ENCODE peak calls at places on chromosomes 1 and 21, in four cellular contexts. A is ELR, G is germinal center, Q is GM12891. C is an unnamed sample.

GRCh38 chr1:9350011-9350907 is 57.6 kb downstream of the SPSB1 start:
- DNase-seq in A (peak), Q (no peak), G (no peak), C (peak)

GRCh38 chr1:185670187-185670627 is 64.0 kb upstream of the HMCN1 start:
- DNase-seq in Q (no peak), G (peak), A (peak), C (peak)

GRCh38 chr1:24216730-24217129 is 29.6 kb upstream of the IFNLR1 start:
- DNase-seq in G (no peak), A (no peak), Q (no peak), C (no peak)

GRCh38 chr1:119873166-119874025 is 22.9 kb downstream of the ADAM30 start:
- DNase-seq in G (no peak), A (peak), Q (no peak), C (peak)

GRCh38 chr21:44677881-44678280 is 4.1 kb downstream of the KRTAP12-1 start:
- DNase-seq in G (no peak), A (no peak), Q (no peak), C (no peak)

GRCh38 chr1:165703648-165704047 is 5.3 kb upstream of the ALDH9A1 start:
- DNase-seq in Q (no peak), A (peak), G (no peak), C (peak)

GRCh38 chr1:155932487-155932886 is 1.7 kb downstream of the KHDC4 start:
- DNase-seq in G (no peak), Q (no peak), A (peak), C (no peak)

GRCh38 chr1:162914601-162915000 is 53.6 kb upstream of the CCDC190 start:
- DNase-seq in G (no peak), A (no peak), Q (no peak), C (no peak)

GRCh38 chr21:18832950-18833349 is 429.4 kb upstream of the TMPRSS15 start:
- DNase-seq in G (no peak), A (peak), Q (no peak), C (peak)

GRCh38 chr1:36115200-36115669 is 9.8 kb downstream of the COL8A2 start:
- DNase-seq in Q (no peak), G (no peak), A (peak), C (peak)

GRCh38 chr1:167708940-167709389 is 12.8 kb upstream of the MPZL1 start:
- DNase-seq in Q (no peak), G (peak), A (peak), C (peak)